ENCODE peak calls at places on chromosome 7, in six cellular contexts. M is HTR-8/SVneo, C is fibroblast of pulmonary artery, O is GM13977, T is stomach, Z is GM03348. S is an unnamed sample.

GRCh38 chr7:50696810-50697582 is 85.7 kb downstream of the GRB10 start:
- DNase-seq in M (no peak), C (peak; percentile 29), O (no peak), T (no peak), Z (no peak), S (no peak)

GRCh38 chr7:1425292-1426136 is 33.8 kb downstream of the MICALL2 start:
- DNase-seq in M (peak; percentile 63), C (no peak), O (peak; percentile 66), T (no peak), Z (peak; percentile 48), S (no peak)

GRCh38 chr7:22633954-22634474 is 93.0 kb upstream of the IL6 start:
- DNase-seq in M (no peak), C (no peak), O (no peak), T (no peak), Z (no peak), S (no peak)

GRCh38 chr7:74217455-74218342 is 7.9 kb downstream of the LAT2 start:
- DNase-seq in M (no peak), C (no peak), O (peak; percentile 66), T (no peak), Z (no peak), S (no peak)

GRCh38 chr7:79064187-79064823 is 389.2 kb downstream of the MAGI2 start:
- DNase-seq in M (no peak), C (no peak), O (no peak), T (no peak), Z (no peak), S (no peak)

GRCh38 chr7:15086882-15087281 is 184.3 kb upstream of the DGKB start:
- DNase-seq in M (no peak), C (no peak), O (no peak), T (no peak), Z (no peak), S (no peak)

GRCh38 chr7:138625084-138625848 is 75.9 kb downstream of the SVOPL start:
- DNase-seq in M (no peak), C (no peak), O (no peak), T (no peak), Z (no peak), S (no peak)

GRCh38 chr7:151310578-151310977 is 31.0 kb upstream of the NUB1 start:
- DNase-seq in M (peak; percentile 21), C (peak; percentile 30), O (no peak), T (no peak), Z (peak; percentile 35), S (no peak)

GRCh38 chr7:133770863-133771492 is 356.2 kb upstream of the LRGUK start:
- DNase-seq in M (no peak), C (peak; percentile 31), O (no peak), T (no peak), Z (no peak), S (peak; percentile 23)

GRCh38 chr7:73918926-73919693 is 58.2 kb downstream of the TMEM270 start:
- DNase-seq in M (no peak), C (no peak), O (no peak), T (no peak), Z (no peak), S (no peak)

GRCh38 chr7:2968176-2968575 is 75.5 kb downstream of the CARD11 start:
- DNase-seq in M (no peak), C (no peak), O (no peak), T (peak; percentile 14), Z (no peak), S (no peak)

GRCh38 chr7:151566897-151567320 is 47.2 kb upstream of the RHEB start:
- DNase-seq in M (peak; percentile 29), C (peak; percentile 76), O (no peak), T (no peak), Z (peak; percentile 85), S (peak; percentile 30)

GRCh38 chr7:45088821-45089313 is at the start of gene NACAD:
- DNase-seq in M (peak; percentile 69), C (no peak), O (peak; percentile 67), T (peak; percentile 40), Z (peak; percentile 89), S (no peak)

GRCh38 chr7:391961-392524 is 102.1 kb downstream of the FOXL3 start:
- DNase-seq in M (no peak), C (no peak), O (no peak), T (peak; percentile 16), Z (no peak), S (no peak)

GRCh38 chr7:6564091-6564770 is 13.0 kb upstream of the GRID2IP start:
- DNase-seq in M (no peak), C (no peak), O (no peak), T (no peak), Z (peak; percentile 62), S (no peak)

GRCh38 chr7:89771003-89771636 is 383.1 kb upstream of the STEAP1 start:
- DNase-seq in M (no peak), C (no peak), O (no peak), T (no peak), Z (peak; percentile 6), S (no peak)

GRCh38 chr7:107810626-107811025 is 7.6 kb upstream of the SLC26A3 start:
- DNase-seq in M (no peak), C (no peak), O (no peak), T (no peak), Z (no peak), S (no peak)

GRCh38 chr7:66826649-66827048 is 86.1 kb downstream of the RABGEF1 start:
- DNase-seq in M (no peak), C (no peak), O (no peak), T (no peak), Z (no peak), S (no peak)

GRCh38 chr7:32171248-32171647 is 101.0 kb upstream of the PDE1C start:
- DNase-seq in M (no peak), C (no peak), O (no peak), T (no peak), Z (no peak), S (no peak)

GRCh38 chr7:32357535-32358277 is 132.5 kb downstream of the LSM5 start:
- DNase-seq in M (no peak), C (no peak), O (peak; percentile 40), T (no peak), Z (no peak), S (no peak)

GRCh38 chr7:5497158-5498103 is 73.8 kb upstream of the TNRC18 start:
- DNase-seq in M (no peak), C (no peak), O (no peak), T (no peak), Z (no peak), S (no peak)

GRCh38 chr7:143519411-143520131 is 41.9 kb downstream of the TAS2R41 start:
- DNase-seq in M (peak; percentile 13), C (peak; percentile 79), O (no peak), T (no peak), Z (no peak), S (peak; percentile 92)

GRCh38 chr7:1618475-1618874 is 48.6 kb upstream of the PSMG3 start:
- DNase-seq in M (no peak), C (no peak), O (no peak), T (no peak), Z (no peak), S (no peak)

GRCh38 chr7:64300641-64301405 is 12.9 kb upstream of the ZNF736 start:
- DNase-seq in M (no peak), C (no peak), O (no peak), T (no peak), Z (no peak), S (no peak)

GRCh38 chr7:2948794-2949193 is 94.9 kb downstream of the CARD11 start:
- DNase-seq in M (no peak), C (no peak), O (no peak), T (no peak), Z (no peak), S (no peak)

GRCh38 chr7:42192851-42193456 is 44.1 kb downstream of the GLI3 start:
- DNase-seq in M (no peak), C (peak; percentile 31), O (no peak), T (no peak), Z (no peak), S (no peak)

GRCh38 chr7:36232971-36233550 is 80.0 kb downstream of the EEPD1 start:
- DNase-seq in M (no peak), C (no peak), O (no peak), T (no peak), Z (no peak), S (no peak)

GRCh38 chr7:102331536-102332275 is 24.5 kb downstream of the SPDYE6 start:
- DNase-seq in M (no peak), C (no peak), O (peak; percentile 2), T (no peak), Z (no peak), S (no peak)

GRCh38 chr7:34339061-34339526 is 318.9 kb upstream of the NPSR1 start:
- DNase-seq in M (no peak), C (peak; percentile 23), O (no peak), T (no peak), Z (peak; percentile 28), S (peak; percentile 18)

GRCh38 chr7:74256446-74257408 is 2.5 kb upstream of the RFC2 start:
- DNase-seq in M (no peak), C (peak; percentile 82), O (no peak), T (no peak), Z (peak; percentile 77), S (peak; percentile 92)

GRCh38 chr7:138565451-138566114 is 105.5 kb downstream of the TRIM24 start:
- DNase-seq in M (no peak), C (peak; percentile 95), O (no peak), T (no peak), Z (no peak), S (peak; percentile 62)

GRCh38 chr7:111529507-111530355 is 32.6 kb downstream of the IMMP2L start:
- DNase-seq in M (no peak), C (peak; percentile 29), O (no peak), T (no peak), Z (peak; percentile 4), S (no peak)

GRCh38 chr7:157004050-157004838 is 6.2 kb downstream of the MNX1 start:
- DNase-seq in M (no peak), C (peak; percentile 42), O (peak; percentile 17), T (no peak), Z (peak; percentile 65), S (no peak)

GRCh38 chr7:41732279-41733062 is 29.6 kb upstream of the INHBA start:
- DNase-seq in M (no peak), C (peak; percentile 34), O (no peak), T (no peak), Z (peak; percentile 41), S (no peak)

GRCh38 chr7:107939472-107940145 is 48.6 kb downstream of the DLD start:
- DNase-seq in M (no peak), C (peak; percentile 85), O (no peak), T (no peak), Z (peak; percentile 70), S (peak; percentile 62)

GRCh38 chr7:97025983-97026704 is 1.5 kb upstream of the DLX5 start:
- DNase-seq in M (no peak), C (peak; percentile 32), O (no peak), T (peak; percentile 48), Z (no peak), S (no peak)

S was measured in brain microvascular endothelial cell.